ENCODE peak calls at places on chromosomes 5 and 9, in seven cellular contexts. M is lung; R is EL; K is neural crest cell; O is stimulated activated CD8-positive, alpha-beta memory T cell treated with anti-CD3 and anti-CD28 coated beads, Interleukin-2, amount 100 ng/mL, for 48 hours; F is left colon; E is NCI-H774. G is an unnamed sample.
A peak's percentile ranks its signal among the peaks of the same experiment; 100 is the strongest.

GRCh38 chr5:146079695-146080361 is 25.5 kb downstream of the PLAC8L1 start:
- DNase-seq in O (no peak), M (no peak), K (no peak), F (no peak), E (no peak), R (no peak), G (peak; percentile 45)

GRCh38 chr5:92508271-92508670 is 1072.7 kb downstream of the NR2F1-AS1 start:
- DNase-seq in R (no peak), E (no peak), F (no peak), O (no peak), K (no peak), M (no peak), G (peak; percentile 42)

GRCh38 chr5:110549301-110549700 is 177.2 kb downstream of the TMEM232 start:
- DNase-seq in O (no peak), E (no peak), M (no peak), K (no peak), F (no peak), R (peak; percentile 6), G (no peak)

GRCh38 chr9:109801484-109801883 is 21.5 kb downstream of the PALM2AKAP2 start:
- DNase-seq in M (no peak), F (no peak), R (no peak), K (no peak), E (no peak), O (no peak), G (no peak)

GRCh38 chr9:74742792-74743389 is 144.8 kb downstream of the TRPM6 start:
- DNase-seq in E (peak; percentile 30), M (no peak), O (no peak), K (peak; percentile 23), R (peak; percentile 22), F (no peak), G (peak; percentile 17)

GRCh38 chr5:24232929-24233328 is 411.8 kb downstream of the CDH10 start:
- DNase-seq in M (no peak), E (no peak), K (no peak), R (no peak), O (no peak), F (no peak), G (no peak)

GRCh38 chr9:22030101-22030598 is 21.0 kb upstream of the CDKN2B start:
- DNase-seq in O (no peak), E (no peak), K (no peak), M (no peak), R (peak; percentile 82), F (no peak), G (peak; percentile 82)

GRCh38 chr9:33817327-33818166 is 587 bp downstream of the UBE2R2 start:
- DNase-seq in M (peak; percentile 56), K (peak; percentile 62), F (peak; percentile 54), O (peak; percentile 25), R (peak; percentile 80), E (no peak), G (peak; percentile 74)

GRCh38 chr9:124661184-124661755 is 109.8 kb downstream of the NR6A1 start:
- DNase-seq in O (no peak), M (no peak), K (no peak), E (peak; percentile 17), R (no peak), F (no peak), G (peak; percentile 21)

GRCh38 chr9:114911167-114911821 is 19.1 kb downstream of the TNFSF8 start:
- DNase-seq in K (no peak), M (no peak), E (peak; percentile 48), R (peak; percentile 62), F (no peak), O (no peak), G (peak; percentile 61)

GRCh38 chr5:138954257-138955012 is 79.3 kb upstream of the LRRTM2 start:
- DNase-seq in K (no peak), M (no peak), F (no peak), R (no peak), E (no peak), O (no peak), G (no peak)

GRCh38 chr9:12640021-12640587 is 53.1 kb upstream of the TYRP1 start:
- DNase-seq in E (peak; percentile 47), M (no peak), R (peak; percentile 41), O (no peak), F (no peak), K (no peak), G (peak; percentile 37)

GRCh38 chr9:113599647-113600476 is 136.3 kb downstream of the RGS3 start:
- DNase-seq in R (peak; percentile 95), E (no peak), F (no peak), M (no peak), K (no peak), O (no peak), G (peak; percentile 89)

GRCh38 chr9:133115604-133116345 is 5.3 kb downstream of the RALGDS start:
- DNase-seq in F (peak; percentile 32), O (no peak), M (no peak), E (no peak), R (peak; percentile 38), K (no peak), G (no peak)

GRCh38 chr9:88829276-88829675 is 162.0 kb upstream of the S1PR3 start:
- DNase-seq in F (no peak), M (no peak), O (no peak), K (no peak), E (no peak), R (no peak), G (no peak)

GRCh38 chr5:113250341-113250953 is 184.3 kb downstream of the TSSK1B start:
- DNase-seq in F (no peak), K (no peak), O (no peak), R (peak; percentile 39), E (no peak), M (no peak), G (peak; percentile 84)

GRCh38 chr5:135157421-135158314 is 123.6 kb upstream of the PITX1 start:
- DNase-seq in K (no peak), M (no peak), F (no peak), R (no peak), E (no peak), O (no peak), G (no peak)

GRCh38 chr9:79116064-79116463 is 455.7 kb upstream of the TLE4 start:
- DNase-seq in F (no peak), K (no peak), R (no peak), O (no peak), M (no peak), E (no peak), G (no peak)

GRCh38 chr9:7802666-7803065 is 3.1 kb upstream of the DMAC1 start:
- DNase-seq in K (no peak), E (no peak), M (no peak), F (no peak), O (no peak), R (no peak), G (peak; percentile 54)

GRCh38 chr9:134566936-134567335 is 74.7 kb upstream of the COL5A1 start:
- DNase-seq in E (no peak), O (no peak), F (peak; percentile 2), K (no peak), M (no peak), R (no peak), G (no peak)

GRCh38 chr9:134101623-134102149 is 33.9 kb upstream of the BRD3 start:
- DNase-seq in M (no peak), R (no peak), K (no peak), E (no peak), O (no peak), F (no peak), G (no peak)

GRCh38 chr9:3088166-3088702 is 244.3 kb upstream of the PUM3 start:
- DNase-seq in M (no peak), O (no peak), F (no peak), R (no peak), E (no peak), K (no peak), G (no peak)

GRCh38 chr9:111975709-111976108 is 79.1 kb downstream of the UGCG start:
- DNase-seq in E (peak; percentile 64), F (peak; percentile 56), M (peak; percentile 46), R (no peak), K (no peak), O (no peak), G (peak; percentile 25)

GRCh38 chr5:41371741-41372140 is 138.7 kb downstream of the PLCXD3 start:
- DNase-seq in M (no peak), R (peak; percentile 87), F (no peak), K (no peak), O (no peak), E (no peak), G (peak; percentile 18)

GRCh38 chr9:11933926-11934325 is 759.3 kb upstream of the TYRP1 start:
- DNase-seq in E (peak; percentile 74), F (no peak), O (no peak), M (no peak), K (no peak), R (no peak), G (no peak)

GRCh38 chr5:10030219-10030831 is 219.4 kb downstream of the ATPSCKMT start:
- DNase-seq in R (peak; percentile 50), E (no peak), O (no peak), F (no peak), K (no peak), M (peak; percentile 36), G (peak; percentile 12)

GRCh38 chr5:40685191-40685590 is 5.5 kb downstream of the PTGER4 start:
- DNase-seq in O (no peak), M (no peak), R (no peak), K (no peak), F (no peak), E (no peak), G (no peak)

GRCh38 chr5:74766348-74766886 is 500 bp downstream of the GFM2 start:
- DNase-seq in O (no peak), K (no peak), R (peak; percentile 36), M (no peak), E (no peak), F (no peak), G (peak; percentile 56)

GRCh38 chr9:136588663-136589464 is 43.0 kb upstream of the NOTCH1 start:
- DNase-seq in K (no peak), E (no peak), M (no peak), R (no peak), O (no peak), F (no peak), G (no peak)

GRCh38 chr5:122907238-122907637 is 61.8 kb downstream of the SNX24 start:
- DNase-seq in O (no peak), R (peak; percentile 91), K (no peak), M (no peak), E (no peak), F (no peak), G (peak; percentile 14)

GRCh38 chr5:139407517-139407916 is 3.6 kb upstream of the SPATA24 start:
- DNase-seq in O (no peak), E (no peak), M (no peak), R (no peak), K (no peak), F (no peak), G (no peak)

GRCh38 chr9:93890436-93890935 is 64.7 kb downstream of the BARX1 start:
- DNase-seq in M (peak; percentile 22), R (no peak), O (no peak), K (no peak), F (no peak), E (no peak), G (no peak)

GRCh38 chr5:147876626-147877025 is 1.9 kb upstream of the SCGB3A2 start:
- DNase-seq in O (no peak), K (no peak), E (no peak), M (no peak), R (no peak), F (no peak), G (no peak)

GRCh38 chr9:127237801-127238200 is 26.8 kb upstream of the GARNL3 start:
- DNase-seq in F (no peak), R (no peak), E (no peak), M (no peak), K (no peak), O (no peak), G (no peak)